ENCODE peak calls at places on chromosomes 16 and 17, in six cellular contexts. One of them, this sample, is unnamed. For H3K9me3 and H3K4me1, the result is how much of the 10 kb centered on the place peaks cover.

GRCh38 chr17:35048685-35049379 is 14.7 kb downstream of the RFFL start:
- DNase-seq in CD8-positive, alpha-beta T cell: no peak
- DNase-seq in left ventricle myocardium inferior: no peak
- DNase-seq in CD4-positive, alpha-beta memory T cell: no peak
- DNase-seq in transverse colon: no peak
- DNase-seq in cardiac muscle cell: no peak
- DNase-seq in this sample: no peak

GRCh38 chr17:732788-733720 is 658 bp downstream of the TLCD3A start:
- DNase-seq in CD4-positive, alpha-beta memory T cell: no peak
- DNase-seq in left ventricle myocardium inferior: peak
- DNase-seq in CD8-positive, alpha-beta T cell: peak
- DNase-seq in transverse colon: peak
- DNase-seq in cardiac muscle cell: peak
- DNase-seq in this sample: no peak

GRCh38 chr16:69195371-69196029 is 8.5 kb downstream of the SNTB2 start:
- DNase-seq in CD8-positive, alpha-beta T cell: no peak
- DNase-seq in cardiac muscle cell: no peak
- DNase-seq in left ventricle myocardium inferior: no peak
- DNase-seq in transverse colon: no peak
- DNase-seq in CD4-positive, alpha-beta memory T cell: no peak
- DNase-seq in this sample: no peak

GRCh38 chr17:69350911-69351310 is 24.0 kb upstream of the ABCA5 start:
- DNase-seq in CD4-positive, alpha-beta memory T cell: no peak
- DNase-seq in CD8-positive, alpha-beta T cell: no peak
- DNase-seq in transverse colon: no peak
- DNase-seq in cardiac muscle cell: no peak
- DNase-seq in left ventricle myocardium inferior: no peak
- DNase-seq in this sample: no peak

GRCh38 chr17:61500287-61500686 is 48.1 kb downstream of the TBX4 start:
- DNase-seq in CD8-positive, alpha-beta T cell: no peak
- DNase-seq in CD4-positive, alpha-beta memory T cell: no peak
- DNase-seq in cardiac muscle cell: no peak
- DNase-seq in left ventricle myocardium inferior: no peak
- DNase-seq in transverse colon: no peak
- DNase-seq in this sample: no peak

GRCh38 chr16:62283-62682 is 8.7 kb downstream of the SNRNP25 start:
- DNase-seq in cardiac muscle cell: no peak
- DNase-seq in CD8-positive, alpha-beta T cell: no peak
- DNase-seq in left ventricle myocardium inferior: no peak
- DNase-seq in CD4-positive, alpha-beta memory T cell: no peak
- DNase-seq in transverse colon: no peak
- DNase-seq in this sample: no peak

GRCh38 chr17:12566281-12567002 is 99.2 kb upstream of the MYOCD start:
- DNase-seq in CD4-positive, alpha-beta memory T cell: no peak
- DNase-seq in CD8-positive, alpha-beta T cell: no peak
- DNase-seq in cardiac muscle cell: peak
- DNase-seq in left ventricle myocardium inferior: no peak
- DNase-seq in transverse colon: no peak
- DNase-seq in this sample: no peak

GRCh38 chr16:69772560-69773254 is 10.6 kb downstream of the WWP2 start:
- DNase-seq in transverse colon: no peak
- DNase-seq in CD8-positive, alpha-beta T cell: no peak
- DNase-seq in CD4-positive, alpha-beta memory T cell: no peak
- DNase-seq in left ventricle myocardium inferior: no peak
- DNase-seq in cardiac muscle cell: no peak
- DNase-seq in this sample: no peak

GRCh38 chr17:47802341-47803022 is 19.1 kb downstream of the OSBPL7 start:
- DNase-seq in CD8-positive, alpha-beta T cell: peak
- DNase-seq in CD4-positive, alpha-beta memory T cell: peak
- DNase-seq in left ventricle myocardium inferior: no peak
- DNase-seq in transverse colon: peak
- DNase-seq in cardiac muscle cell: peak
- DNase-seq in this sample: peak

GRCh38 chr16:913817-914440 is 56.9 kb downstream of the LMF1 start:
- DNase-seq in CD8-positive, alpha-beta T cell: no peak
- DNase-seq in transverse colon: no peak
- DNase-seq in left ventricle myocardium inferior: no peak
- DNase-seq in cardiac muscle cell: no peak
- DNase-seq in CD4-positive, alpha-beta memory T cell: no peak
- DNase-seq in this sample: no peak

GRCh38 chr16:84730406-84731106 is 30.8 kb downstream of the USP10 start:
- DNase-seq in transverse colon: peak
- DNase-seq in CD8-positive, alpha-beta T cell: no peak
- DNase-seq in CD4-positive, alpha-beta memory T cell: no peak
- DNase-seq in cardiac muscle cell: peak
- DNase-seq in left ventricle myocardium inferior: peak
- DNase-seq in this sample: peak

DNA sequence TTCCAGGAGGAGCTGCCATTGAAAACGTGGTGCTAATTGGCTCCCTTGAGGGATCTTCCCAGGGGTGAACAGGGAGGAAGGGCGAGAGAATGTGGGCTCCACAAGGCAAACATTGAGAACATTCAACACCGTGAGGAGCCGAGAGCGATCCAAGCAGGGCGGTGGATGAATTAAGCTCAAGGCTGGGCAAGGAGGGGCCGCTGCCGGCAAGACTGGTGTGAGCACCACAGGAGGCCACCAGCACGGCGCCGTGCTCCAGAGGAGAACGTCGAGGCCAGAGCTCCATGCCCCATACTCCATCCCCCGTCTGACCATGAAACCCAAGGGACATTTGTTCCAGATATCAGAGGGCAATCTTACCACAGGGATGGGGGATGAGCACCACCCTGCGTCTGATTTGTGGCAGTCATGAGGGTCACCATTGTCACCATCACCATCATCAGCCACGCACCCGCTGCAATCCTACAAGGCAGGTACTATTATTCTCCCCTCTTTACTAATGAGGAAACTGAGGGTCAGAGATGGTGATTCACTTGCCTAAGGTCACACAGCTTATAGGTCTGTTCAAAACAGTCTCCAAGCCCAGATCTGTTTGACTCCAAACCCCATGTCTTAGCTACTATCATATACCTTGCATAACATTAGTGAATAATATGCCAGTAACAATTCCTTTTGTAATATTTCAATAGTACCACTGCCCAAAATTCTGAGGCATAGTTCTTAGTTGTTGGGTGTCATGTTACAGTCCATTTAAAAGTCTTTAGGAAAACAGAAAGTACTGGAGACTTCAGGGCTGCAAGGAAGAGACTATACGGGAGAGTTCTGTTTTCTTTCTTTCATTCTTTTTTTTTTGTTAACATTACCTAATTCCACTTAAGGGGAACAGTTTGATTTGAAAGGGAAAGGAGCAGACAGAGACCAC is 166.6 kb downstream of the C16orf95 start:
- DNase-seq in left ventricle myocardium inferior: no peak
- DNase-seq in CD8-positive, alpha-beta T cell: no peak
- DNase-seq in transverse colon: no peak
- DNase-seq in cardiac muscle cell: no peak
- DNase-seq in CD4-positive, alpha-beta memory T cell: no peak
- DNase-seq in this sample: no peak
- H3K9me3 ChIP-seq in left ventricle myocardium inferior: under half
- H3K9me3 ChIP-seq in CD8-positive, alpha-beta T cell: under half
- H3K9me3 ChIP-seq in transverse colon: under half
- H3K9me3 ChIP-seq in cardiac muscle cell: under half
- H3K9me3 ChIP-seq in CD4-positive, alpha-beta memory T cell: under half
- H3K9me3 ChIP-seq in this sample: under half

GRCh38 chr17:50916708-50917417 is 50.7 kb upstream of the TOB1 start:
- DNase-seq in CD8-positive, alpha-beta T cell: no peak
- DNase-seq in left ventricle myocardium inferior: no peak
- DNase-seq in cardiac muscle cell: no peak
- DNase-seq in transverse colon: no peak
- DNase-seq in CD4-positive, alpha-beta memory T cell: no peak
- DNase-seq in this sample: no peak
- H3K4me1 ChIP-seq in CD8-positive, alpha-beta T cell: half or more
- H3K4me1 ChIP-seq in left ventricle myocardium inferior: half or more
- H3K4me1 ChIP-seq in cardiac muscle cell: under half
- H3K4me1 ChIP-seq in transverse colon: half or more
- H3K4me1 ChIP-seq in CD4-positive, alpha-beta memory T cell: half or more
- H3K4me1 ChIP-seq in this sample: under half

DNA sequence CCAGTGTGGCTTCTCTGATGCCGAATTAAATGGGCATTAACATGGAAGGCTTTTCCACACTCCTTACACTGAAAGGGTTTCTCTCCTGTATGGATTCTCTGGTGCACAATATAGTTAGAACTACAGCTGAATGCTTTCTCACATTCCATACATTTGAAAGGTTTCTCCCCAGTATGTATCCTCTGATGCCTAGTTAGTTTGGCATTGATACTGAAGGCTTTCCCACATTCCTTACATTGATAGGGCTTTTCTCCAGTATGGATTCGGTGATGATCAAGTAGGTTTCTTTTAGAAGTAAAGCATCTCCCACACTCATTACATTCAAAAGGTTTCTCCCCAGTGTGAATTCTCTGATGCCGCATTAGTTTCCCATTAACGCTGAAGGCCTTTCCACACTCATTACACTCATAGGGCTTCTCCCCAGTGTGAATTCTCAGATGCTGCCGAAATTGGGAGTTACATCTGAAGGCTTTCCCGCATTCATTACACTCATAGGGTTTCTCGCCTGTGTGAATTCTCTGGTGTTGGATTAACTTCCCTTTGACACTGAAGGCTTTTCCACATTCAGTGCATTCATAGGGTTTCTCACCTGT is 6.5 kb upstream of the TLE7 start:
- DNase-seq in CD4-positive, alpha-beta memory T cell: no peak
- DNase-seq in transverse colon: no peak
- DNase-seq in CD8-positive, alpha-beta T cell: no peak
- DNase-seq in left ventricle myocardium inferior: no peak
- DNase-seq in cardiac muscle cell: no peak
- DNase-seq in this sample: no peak
- H3K9me3 ChIP-seq in CD4-positive, alpha-beta memory T cell: under half
- H3K9me3 ChIP-seq in transverse colon: half or more
- H3K9me3 ChIP-seq in CD8-positive, alpha-beta T cell: under half
- H3K9me3 ChIP-seq in left ventricle myocardium inferior: half or more
- H3K9me3 ChIP-seq in cardiac muscle cell: under half
- H3K9me3 ChIP-seq in this sample: under half

GRCh38 chr17:42274273-42274542 is 2.0 kb downstream of the STAT5B start:
- DNase-seq in left ventricle myocardium inferior: no peak
- DNase-seq in CD8-positive, alpha-beta T cell: no peak
- DNase-seq in cardiac muscle cell: no peak
- DNase-seq in CD4-positive, alpha-beta memory T cell: no peak
- DNase-seq in transverse colon: no peak
- DNase-seq in this sample: no peak
- H3K4me1 ChIP-seq in left ventricle myocardium inferior: half or more
- H3K4me1 ChIP-seq in CD8-positive, alpha-beta T cell: half or more
- H3K4me1 ChIP-seq in cardiac muscle cell: under half
- H3K4me1 ChIP-seq in CD4-positive, alpha-beta memory T cell: half or more
- H3K4me1 ChIP-seq in transverse colon: under half
- H3K4me1 ChIP-seq in this sample: under half

DNA sequence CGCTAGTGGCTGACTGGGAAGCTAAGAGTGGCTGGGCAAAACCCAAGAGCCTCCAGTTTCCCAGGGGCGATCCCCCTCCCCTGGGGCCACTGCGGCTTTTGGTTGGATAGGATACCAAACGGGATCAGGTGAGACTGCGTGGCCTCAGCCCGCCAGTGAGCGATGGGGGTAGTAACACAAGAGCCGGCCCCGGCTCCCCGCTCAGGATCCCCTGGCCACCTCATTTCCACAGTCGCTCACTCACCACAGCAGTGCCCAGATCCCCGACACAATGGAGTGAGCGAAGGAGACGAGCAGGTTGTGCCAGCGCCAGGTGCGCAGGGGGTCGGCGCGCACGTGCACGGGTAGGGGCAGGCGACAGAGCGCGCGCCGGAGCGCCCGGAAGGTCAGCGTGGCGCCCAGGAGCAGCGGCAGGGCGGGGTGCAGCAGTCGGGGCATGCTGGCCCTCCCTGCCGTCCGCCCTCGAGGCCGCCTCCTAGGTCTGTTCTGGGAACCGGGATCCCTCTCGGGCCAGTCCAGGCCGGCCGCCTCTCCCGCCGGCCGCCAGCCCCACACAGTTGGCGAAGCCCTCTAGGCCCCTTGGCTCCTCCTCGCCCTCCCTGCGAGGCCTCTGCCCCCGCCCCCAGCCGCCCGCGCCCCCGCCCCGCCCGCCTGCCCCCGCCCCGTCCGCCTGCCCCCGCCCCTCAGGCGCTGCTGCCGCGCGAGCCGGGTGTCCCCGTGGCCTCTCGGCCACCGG is at the start of gene TLCD1:
- DNase-seq in transverse colon: peak
- DNase-seq in CD4-positive, alpha-beta memory T cell: no peak
- DNase-seq in CD8-positive, alpha-beta T cell: peak
- DNase-seq in left ventricle myocardium inferior: peak
- DNase-seq in cardiac muscle cell: peak
- DNase-seq in this sample: peak
- H3K9me3 ChIP-seq in transverse colon: under half
- H3K9me3 ChIP-seq in CD4-positive, alpha-beta memory T cell: under half
- H3K9me3 ChIP-seq in CD8-positive, alpha-beta T cell: under half
- H3K9me3 ChIP-seq in left ventricle myocardium inferior: under half
- H3K9me3 ChIP-seq in cardiac muscle cell: under half
- H3K9me3 ChIP-seq in this sample: under half

GRCh38 chr17:2263183-2263954 is 40.2 kb downstream of the SMG6 start:
- DNase-seq in CD8-positive, alpha-beta T cell: no peak
- DNase-seq in CD4-positive, alpha-beta memory T cell: no peak
- DNase-seq in transverse colon: no peak
- DNase-seq in left ventricle myocardium inferior: no peak
- DNase-seq in cardiac muscle cell: no peak
- DNase-seq in this sample: no peak
- H3K4me1 ChIP-seq in CD8-positive, alpha-beta T cell: half or more
- H3K4me1 ChIP-seq in CD4-positive, alpha-beta memory T cell: half or more
- H3K4me1 ChIP-seq in transverse colon: under half
- H3K4me1 ChIP-seq in left ventricle myocardium inferior: under half
- H3K4me1 ChIP-seq in cardiac muscle cell: under half
- H3K4me1 ChIP-seq in this sample: under half

GRCh38 chr16:55437627-55438026 is 41.4 kb upstream of the MMP2 start:
- DNase-seq in CD4-positive, alpha-beta memory T cell: no peak
- DNase-seq in transverse colon: no peak
- DNase-seq in cardiac muscle cell: no peak
- DNase-seq in CD8-positive, alpha-beta T cell: no peak
- DNase-seq in left ventricle myocardium inferior: no peak
- DNase-seq in this sample: no peak

GRCh38 chr16:55435387-55435786 is 43.6 kb upstream of the MMP2 start:
- DNase-seq in transverse colon: no peak
- DNase-seq in CD8-positive, alpha-beta T cell: no peak
- DNase-seq in left ventricle myocardium inferior: no peak
- DNase-seq in cardiac muscle cell: no peak
- DNase-seq in CD4-positive, alpha-beta memory T cell: no peak
- DNase-seq in this sample: no peak

GRCh38 chr16:55443434-55443833 is 35.6 kb upstream of the MMP2 start:
- DNase-seq in transverse colon: no peak
- DNase-seq in left ventricle myocardium inferior: no peak
- DNase-seq in cardiac muscle cell: no peak
- DNase-seq in CD4-positive, alpha-beta memory T cell: no peak
- DNase-seq in CD8-positive, alpha-beta T cell: no peak
- DNase-seq in this sample: no peak

GRCh38 chr16:55436587-55436986 is 42.4 kb upstream of the MMP2 start:
- DNase-seq in CD8-positive, alpha-beta T cell: no peak
- DNase-seq in cardiac muscle cell: no peak
- DNase-seq in transverse colon: no peak
- DNase-seq in left ventricle myocardium inferior: no peak
- DNase-seq in CD4-positive, alpha-beta memory T cell: no peak
- DNase-seq in this sample: no peak

DNA sequence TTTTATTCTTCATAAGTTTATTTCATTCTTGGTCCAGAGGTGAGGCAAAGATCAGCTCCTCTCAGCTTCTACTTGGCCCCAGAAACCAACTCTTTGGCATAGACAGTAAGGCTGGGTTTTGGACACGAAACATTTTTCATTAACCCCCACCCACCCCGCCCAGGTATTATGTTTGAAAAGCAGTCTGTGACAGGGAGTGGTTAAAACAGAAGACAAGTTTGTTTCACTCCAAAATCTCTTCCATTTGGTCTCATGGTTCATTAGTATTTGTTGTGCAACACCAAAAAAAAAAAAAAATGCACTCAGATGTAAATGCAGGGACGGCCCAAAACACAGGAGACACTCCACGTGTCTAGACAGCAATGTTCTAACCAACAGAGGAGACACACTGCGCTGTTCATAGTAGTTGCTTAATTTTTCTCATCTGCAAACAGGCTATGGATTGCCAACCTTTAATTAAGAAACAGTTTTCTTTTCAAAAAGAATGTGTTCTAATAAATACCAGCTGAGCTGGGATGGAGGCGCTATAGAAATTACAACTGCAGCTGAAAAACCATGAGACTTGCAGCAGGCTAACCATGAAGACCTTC is 39.8 kb upstream of the MMP2 start:
- DNase-seq in transverse colon: no peak
- DNase-seq in CD4-positive, alpha-beta memory T cell: no peak
- DNase-seq in cardiac muscle cell: no peak
- DNase-seq in left ventricle myocardium inferior: no peak
- DNase-seq in CD8-positive, alpha-beta T cell: no peak
- DNase-seq in this sample: no peak
- H3K9me3 ChIP-seq in transverse colon: under half
- H3K9me3 ChIP-seq in CD4-positive, alpha-beta memory T cell: under half
- H3K9me3 ChIP-seq in cardiac muscle cell: under half
- H3K9me3 ChIP-seq in left ventricle myocardium inferior: under half
- H3K9me3 ChIP-seq in CD8-positive, alpha-beta T cell: under half
- H3K9me3 ChIP-seq in this sample: under half

This sample was measured in Caco-2.